ENCODE peak calls at places on chromosome 17, in five cellular contexts. A is mesothelial cell of epicardium; I is CD8-positive, alpha-beta T cell; V is adrenal gland; P is AG04449. Q is an unnamed sample.
A peak's percentile ranks its signal among the peaks of the same experiment; 100 is the strongest.

GRCh38 chr17:27326585-27326984 is 32.7 kb downstream of the WSB1 start:
- DNase-seq in A (no peak), I (no peak), V (no peak), P (no peak), Q (no peak)

GRCh38 chr17:1171953-1172352 is 7.8 kb downstream of the ABR start:
- DNase-seq in A (no peak), I (no peak), V (no peak), P (no peak), Q (no peak)

GRCh38 chr17:17147821-17148220 is 58.3 kb downstream of the PLD6 start:
- DNase-seq in A (no peak), I (no peak), V (no peak), P (no peak), Q (no peak)

GRCh38 chr17:5837055-5837491 is 233.1 kb upstream of the WSCD1 start:
- DNase-seq in A (no peak), I (no peak), V (no peak), P (no peak), Q (no peak)

GRCh38 chr17:75238684-75239191 is 22.7 kb downstream of the GGA3 start:
- DNase-seq in A (no peak), I (peak; percentile 24), V (peak; percentile 61), P (no peak), Q (peak; percentile 50)

GRCh38 chr17:34993031-34993430 is 12.7 kb downstream of the LIG3 start:
- DNase-seq in A (no peak), I (no peak), V (no peak), P (no peak), Q (no peak)

GRCh38 chr17:1645207-1646171 is at the start of gene SCARF1:
- DNase-seq in A (no peak), I (no peak), V (no peak), P (no peak), Q (no peak)

GRCh38 chr17:6208608-6209180 is 138.5 kb downstream of the WSCD1 start:
- DNase-seq in A (no peak), I (no peak), V (no peak), P (no peak), Q (no peak)

GRCh38 chr17:8618825-8619224 is 11.7 kb downstream of the MYH10 start:
- DNase-seq in A (no peak), I (no peak), V (no peak), P (no peak), Q (no peak)

GRCh38 chr17:12731839-12732238 is 57.5 kb upstream of the ARHGAP44 start:
- DNase-seq in A (no peak), I (no peak), V (no peak), P (no peak), Q (no peak)

GRCh38 chr17:82779541-82779940 is 27.7 kb downstream of the TBCD start:
- DNase-seq in A (no peak), I (no peak), V (no peak), P (no peak), Q (no peak)

DNA sequence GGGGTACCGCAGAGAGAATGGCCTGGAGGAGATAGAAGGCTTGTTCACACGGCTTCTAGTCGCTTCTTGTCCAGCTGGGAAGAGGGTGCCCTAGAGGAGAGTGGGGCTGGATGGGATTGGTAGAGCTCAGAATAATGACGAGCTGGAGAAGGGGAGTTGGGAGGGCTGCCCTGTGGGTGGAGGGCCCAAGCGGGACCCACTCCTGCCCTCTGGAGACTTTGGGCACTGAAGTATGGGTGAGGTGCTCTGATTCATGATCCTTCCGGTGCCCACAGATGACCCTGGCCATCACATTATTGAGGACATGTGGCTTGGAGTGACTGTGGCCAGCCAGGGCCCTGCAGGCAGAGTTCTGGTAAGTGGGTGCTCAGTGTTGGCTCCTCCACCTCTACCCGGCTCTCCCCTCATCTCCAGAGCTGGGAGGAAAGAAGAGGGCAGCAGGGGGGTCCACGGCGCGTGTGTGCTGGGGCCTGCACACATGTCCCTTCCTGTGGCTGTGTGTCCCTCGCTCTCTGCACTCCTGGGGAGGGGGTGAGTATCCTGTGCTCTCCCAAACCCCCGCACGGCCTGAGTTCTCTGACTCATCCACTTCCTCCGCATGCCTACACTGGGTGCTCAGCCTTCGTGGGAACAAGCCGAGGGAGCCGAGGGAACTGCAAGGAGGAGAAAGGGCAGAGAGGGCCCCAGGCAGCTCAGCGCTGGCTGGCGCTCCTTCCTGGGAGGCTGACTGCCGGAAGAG is 8.5 kb downstream of the ITGA3 start:
- DNase-seq in A (no peak), I (no peak), V (peak; percentile 78), P (peak; percentile 94), Q (no peak)
- TF ChIP-seq CTCF in A (no peak), I (no peak), V (no peak), P (no peak), Q (no peak)

GRCh38 chr17:41930009-41930832 is at the start of gene ODAD4:
- DNase-seq in A (peak; percentile 90), I (peak; percentile 93), V (peak; percentile 98), P (peak; percentile 73), Q (peak; percentile 91)
- TF ChIP-seq CTCF in A (no peak), I (peak; percentile 62), V (peak; percentile 48), P (peak; percentile 52), Q (peak; percentile 62)

GRCh38 chr17:79597996-79598557 is 12.8 kb downstream of the RBFOX3 start:
- DNase-seq in A (no peak), I (no peak), V (no peak), P (no peak), Q (no peak)
- TF ChIP-seq CTCF in A (no peak), I (no peak), V (no peak), P (no peak), Q (no peak)

GRCh38 chr17:66830451-66830850 is 4.5 kb upstream of the CACNG5 start:
- DNase-seq in A (no peak), I (no peak), V (no peak), P (no peak), Q (no peak)
- TF ChIP-seq CTCF in A (no peak), I (no peak), V (no peak), P (no peak), Q (no peak)

GRCh38 chr17:73005360-73005759 is 87.1 kb downstream of the SLC39A11 start:
- DNase-seq in A (no peak), I (no peak), V (no peak), P (no peak), Q (no peak)

GRCh38 chr17:73007447-73007846 is 85.0 kb downstream of the SLC39A11 start:
- DNase-seq in A (no peak), I (no peak), V (no peak), P (no peak), Q (no peak)

GRCh38 chr17:72997559-72997958 is 94.9 kb downstream of the SLC39A11 start:
- DNase-seq in A (no peak), I (no peak), V (no peak), P (no peak), Q (no peak)

GRCh38 chr17:72998343-72998742 is 94.1 kb downstream of the SLC39A11 start:
- DNase-seq in A (no peak), I (no peak), V (no peak), P (no peak), Q (no peak)

DNA sequence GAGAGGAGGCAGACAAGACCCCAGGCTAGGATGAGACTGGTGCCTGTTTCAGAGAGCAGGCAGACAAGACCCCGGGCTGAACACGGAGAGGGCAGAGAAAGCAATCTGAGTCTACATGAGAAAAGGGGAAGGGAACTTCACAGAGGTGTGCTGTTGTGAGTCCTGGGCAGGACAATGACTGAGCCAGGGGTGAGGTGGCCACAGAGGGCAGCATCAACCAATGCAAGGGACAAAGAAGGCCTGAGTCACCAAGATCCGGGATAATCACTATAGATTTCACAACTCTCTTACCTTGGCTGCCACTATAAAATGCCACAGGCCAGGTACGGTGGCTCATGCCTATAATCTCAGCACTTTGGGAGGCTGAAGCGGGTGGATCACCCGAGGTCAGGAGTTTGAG is 89.0 kb downstream of the SLC39A11 start:
- DNase-seq in A (no peak), I (no peak), V (no peak), P (no peak), Q (no peak)
- TF ChIP-seq CTCF in A (no peak), I (no peak), V (no peak), P (no peak), Q (no peak)

Q was measured in neural crest cell.